ENCODE peak calls at places on chromosomes 13 and 19, in five cellular contexts. M is neuronal stem cell, N is H1, X is H9, D is trophoblast cell. L is an unnamed sample.

GRCh38 chr13:60981407-60981806 is 434.2 kb downstream of the PCDH20 start:
- DNase-seq in N (no peak), X (no peak), M (no peak), D (no peak), L (no peak)

GRCh38 chr13:71087006-71087405 is 780.0 kb downstream of the DACH1 start:
- DNase-seq in N (no peak), X (no peak), M (no peak), D (no peak), L (no peak)

GRCh38 chr19:34430738-34431625 is 2.8 kb downstream of the UBA2 start:
- DNase-seq in N (no peak), D (peak), M (peak), X (no peak), L (peak)

GRCh38 chr13:46698015-46698414 is 98.9 kb downstream of the ESD start:
- DNase-seq in N (no peak), X (no peak), M (no peak), D (no peak), L (no peak)

GRCh38 chr19:13902993-13903555 is 2.8 kb downstream of the BRME1 start:
- DNase-seq in X (no peak), M (no peak), N (no peak), D (peak), L (peak)

GRCh38 chr13:37173214-37173613 is 67.8 kb upstream of the CSNK1A1L start:
- DNase-seq in X (no peak), N (no peak), D (no peak), M (no peak), L (peak)

GRCh38 chr13:112106467-112107141 is 39.7 kb downstream of the SOX1 start:
- DNase-seq in D (no peak), M (peak), X (peak), N (no peak), L (no peak)

GRCh38 chr19:17950310-17951150 is 16.4 kb upstream of the KCNN1 start:
- DNase-seq in X (peak), N (no peak), M (no peak), D (peak), L (no peak)

GRCh38 chr19:16088351-16088984 is 12.2 kb downstream of the TPM4 start:
- DNase-seq in D (no peak), M (no peak), N (no peak), X (no peak), L (no peak)

GRCh38 chr19:748274-748598 is 2.7 kb upstream of the MISP start:
- DNase-seq in X (no peak), M (no peak), N (no peak), D (peak), L (no peak)

GRCh38 chr13:50358221-50358620 is 343.0 kb downstream of the KCNRG start:
- DNase-seq in D (no peak), M (no peak), N (no peak), X (no peak), L (no peak)

DNA sequence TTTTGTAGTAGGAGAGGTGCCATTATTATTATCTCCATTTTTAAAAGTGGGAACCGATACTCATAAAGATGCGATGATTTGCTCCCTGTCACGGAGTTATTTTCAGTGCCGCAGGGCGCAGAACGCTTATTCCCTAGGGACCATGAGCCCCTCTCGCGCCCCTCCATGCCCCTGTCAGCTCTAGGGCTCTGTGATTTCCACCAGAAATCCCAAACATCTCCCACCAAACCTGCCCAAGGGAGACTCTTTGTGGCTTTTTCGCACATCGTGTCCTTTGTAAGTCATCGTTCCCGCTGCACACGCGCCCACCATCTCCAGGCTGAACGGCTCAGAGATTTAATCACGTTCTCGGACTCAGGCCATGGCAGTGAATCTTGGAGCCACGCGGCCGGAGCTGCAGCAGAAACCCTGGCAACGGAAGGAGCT is 105.1 kb downstream of the DNAJC15 start:
- DNase-seq in N (no peak), X (no peak), M (no peak), D (no peak), L (no peak)
- H2BK12ac ChIP-seq in N (no peak), X (no peak), M (no peak), D (peak), L (no peak)

GRCh38 chr13:30156270-30156669 is 151.1 kb downstream of the KATNAL1 start:
- DNase-seq in D (no peak), X (no peak), N (no peak), M (no peak), L (no peak)

GRCh38 chr13:30156826-30157615 is 150.3 kb downstream of the KATNAL1 start:
- DNase-seq in M (no peak), N (no peak), D (no peak), X (no peak), L (no peak)

GRCh38 chr13:30154531-30154930 is 152.8 kb downstream of the KATNAL1 start:
- DNase-seq in N (no peak), M (no peak), D (no peak), X (no peak), L (no peak)

GRCh38 chr13:30153871-30154426 is 153.4 kb downstream of the KATNAL1 start:
- DNase-seq in M (no peak), N (no peak), X (peak), D (no peak), L (no peak)

DNA sequence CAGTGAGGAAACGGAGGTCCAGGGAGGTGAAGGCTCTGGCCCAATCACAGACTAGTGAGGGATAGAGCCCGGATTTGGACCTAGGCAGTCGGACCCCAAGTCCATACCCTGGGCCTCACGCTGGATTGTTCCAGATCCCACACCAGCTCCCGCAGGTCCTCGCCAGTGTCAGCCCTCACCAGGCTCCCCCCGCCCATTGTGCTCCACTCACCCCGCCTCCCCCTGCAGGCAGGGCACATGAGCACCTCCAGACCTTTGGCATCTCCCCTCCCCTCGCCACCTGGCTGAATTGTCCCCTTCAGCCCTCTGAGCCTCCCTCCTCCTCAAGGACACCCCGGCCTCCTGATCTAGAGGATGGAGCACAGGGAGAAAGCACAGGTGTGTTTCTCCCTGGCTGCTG is 152.4 kb downstream of the KATNAL1 start:
- DNase-seq in N (no peak), X (no peak), M (no peak), D (no peak), L (no peak)
- H3K4me2 ChIP-seq in N (no peak), X (no peak), M (no peak), D (no peak), L (no peak)

GRCh38 chr13:98843482-98843877 is 91.0 kb upstream of the SLC15A1 start:
- DNase-seq in X (no peak), D (peak), M (no peak), N (no peak), L (no peak)
- H2BK12ac ChIP-seq in X (no peak), D (no peak), M (no peak), N (no peak), L (no peak)

DNA sequence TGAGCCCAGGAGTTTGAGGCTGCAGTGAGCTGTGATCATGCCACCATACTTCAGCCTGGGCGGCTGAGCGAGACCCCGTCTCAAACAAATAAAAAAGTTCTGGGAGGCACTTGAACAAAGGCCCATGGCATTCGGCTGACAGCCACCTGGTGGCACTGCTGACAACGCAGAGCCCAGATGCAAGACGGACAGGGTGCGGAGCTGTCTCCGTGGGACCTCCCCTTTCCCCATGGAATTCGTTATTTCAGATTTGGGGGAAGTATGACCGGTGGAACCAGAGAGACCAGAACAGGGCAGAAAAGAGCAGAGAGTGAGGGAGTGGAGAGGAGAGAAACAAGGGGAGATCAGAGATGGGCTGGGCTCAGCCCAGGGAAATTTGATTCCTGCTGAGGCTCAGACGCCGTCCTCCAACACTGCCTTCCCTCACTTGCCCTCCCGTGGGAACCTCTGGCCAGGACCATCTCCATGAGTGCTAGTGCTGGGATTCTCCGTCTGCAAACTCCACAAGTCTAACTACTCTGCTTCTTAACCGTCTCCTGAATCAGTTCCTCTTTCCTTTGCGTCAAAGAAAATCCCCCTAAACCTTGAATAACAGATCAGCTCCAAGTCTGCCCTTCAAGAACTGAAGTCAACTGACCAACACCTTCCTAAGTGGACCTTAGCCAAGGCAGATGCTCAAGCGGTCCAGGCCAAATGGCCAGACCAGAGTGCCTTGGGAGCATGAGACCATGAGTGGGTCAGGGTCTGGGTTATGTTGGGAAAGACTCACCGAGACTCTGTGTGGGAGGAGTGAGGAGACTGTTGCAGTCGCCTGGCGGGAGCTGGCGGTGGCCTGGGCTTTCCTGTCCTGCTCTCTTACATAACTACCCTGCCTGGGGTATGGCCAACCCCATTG is 11.9 kb upstream of the ATF5 start:
- DNase-seq in X (peak), N (no peak), D (peak), M (no peak), L (no peak)
- H3K4me2 ChIP-seq in X (no peak), N (no peak), D (no peak), M (no peak), L (no peak)